ENCODE peak calls at places on chromosomes 11 and 22, in ten cellular contexts. One of them, this sample, is unnamed.
A peak's percentile ranks its signal among the peaks of the same experiment; 100 is the strongest.

GRCh38 chr11:66417000-66417399 is 3.8 kb upstream of the NPAS4 start:
- DNase-seq in GM23248: no peak
- DNase-seq in brain microvascular endothelial cell: no peak
- DNase-seq in CD4-positive, alpha-beta memory T cell: no peak
- DNase-seq in aorta: no peak
- DNase-seq in suprapubic skin: no peak
- DNase-seq in left lung: no peak
- DNase-seq in lower lobe of right lung: no peak
- DNase-seq in H7: no peak
- DNase-seq in right lobe of liver: no peak
- DNase-seq in this sample: no peak

GRCh38 chr11:75195164-75195962 is 44.5 kb downstream of the SLCO2B1 start:
- DNase-seq in GM23248: no peak
- DNase-seq in brain microvascular endothelial cell: no peak
- DNase-seq in CD4-positive, alpha-beta memory T cell: no peak
- DNase-seq in aorta: peak; percentile 81
- DNase-seq in suprapubic skin: no peak
- DNase-seq in left lung: peak; percentile 78
- DNase-seq in lower lobe of right lung: peak; percentile 84
- DNase-seq in H7: no peak
- DNase-seq in right lobe of liver: peak; percentile 91
- DNase-seq in this sample: no peak

GRCh38 chr11:57324154-57324885 is 432 bp downstream of the TNKS1BP1 start:
- DNase-seq in GM23248: peak; percentile 73
- DNase-seq in brain microvascular endothelial cell: peak; percentile 34
- DNase-seq in CD4-positive, alpha-beta memory T cell: no peak
- DNase-seq in aorta: peak; percentile 82
- DNase-seq in suprapubic skin: peak; percentile 83
- DNase-seq in left lung: peak; percentile 84
- DNase-seq in lower lobe of right lung: peak; percentile 68
- DNase-seq in H7: peak; percentile 99
- DNase-seq in right lobe of liver: no peak
- DNase-seq in this sample: peak; percentile 57

GRCh38 chr22:29478326-29479276 is 1.4 kb upstream of the NEFH start:
- DNase-seq in GM23248: peak; percentile 51
- DNase-seq in brain microvascular endothelial cell: no peak
- DNase-seq in CD4-positive, alpha-beta memory T cell: no peak
- DNase-seq in aorta: no peak
- DNase-seq in suprapubic skin: no peak
- DNase-seq in left lung: no peak
- DNase-seq in lower lobe of right lung: no peak
- DNase-seq in H7: peak; percentile 86
- DNase-seq in right lobe of liver: no peak
- DNase-seq in this sample: peak; percentile 62

GRCh38 chr11:114087028-114087427 is 27.5 kb downstream of the ZBTB16 start:
- DNase-seq in GM23248: no peak
- DNase-seq in brain microvascular endothelial cell: no peak
- DNase-seq in CD4-positive, alpha-beta memory T cell: no peak
- DNase-seq in aorta: no peak
- DNase-seq in suprapubic skin: no peak
- DNase-seq in left lung: no peak
- DNase-seq in lower lobe of right lung: no peak
- DNase-seq in H7: no peak
- DNase-seq in right lobe of liver: no peak
- DNase-seq in this sample: no peak

GRCh38 chr11:35111171-35112055 is 27.6 kb upstream of the CD44 start:
- DNase-seq in GM23248: peak; percentile 91
- DNase-seq in brain microvascular endothelial cell: peak; percentile 68
- DNase-seq in CD4-positive, alpha-beta memory T cell: peak; percentile 40
- DNase-seq in aorta: no peak
- DNase-seq in suprapubic skin: no peak
- DNase-seq in left lung: no peak
- DNase-seq in lower lobe of right lung: no peak
- DNase-seq in H7: no peak
- DNase-seq in right lobe of liver: no peak
- DNase-seq in this sample: no peak

GRCh38 chr11:33777906-33778305 is 3.6 kb upstream of the FBXO3 start:
- DNase-seq in GM23248: no peak
- DNase-seq in brain microvascular endothelial cell: no peak
- DNase-seq in CD4-positive, alpha-beta memory T cell: peak; percentile 74
- DNase-seq in aorta: no peak
- DNase-seq in suprapubic skin: no peak
- DNase-seq in left lung: no peak
- DNase-seq in lower lobe of right lung: no peak
- DNase-seq in H7: no peak
- DNase-seq in right lobe of liver: no peak
- DNase-seq in this sample: no peak

GRCh38 chr11:124114942-124115781 is at the start of gene VWA5A:
- DNase-seq in GM23248: peak; percentile 91
- DNase-seq in brain microvascular endothelial cell: peak; percentile 89
- DNase-seq in CD4-positive, alpha-beta memory T cell: peak; percentile 71
- DNase-seq in aorta: peak; percentile 89
- DNase-seq in suprapubic skin: peak; percentile 83
- DNase-seq in left lung: peak; percentile 88
- DNase-seq in lower lobe of right lung: peak; percentile 80
- DNase-seq in H7: peak; percentile 72
- DNase-seq in right lobe of liver: peak; percentile 80
- DNase-seq in this sample: peak; percentile 94

GRCh38 chr11:69931060-69931910 is 112.1 kb upstream of the FGF3 start:
- DNase-seq in GM23248: no peak
- DNase-seq in brain microvascular endothelial cell: no peak
- DNase-seq in CD4-positive, alpha-beta memory T cell: no peak
- DNase-seq in aorta: peak; percentile 43
- DNase-seq in suprapubic skin: peak; percentile 30
- DNase-seq in left lung: peak; percentile 33
- DNase-seq in lower lobe of right lung: peak; percentile 17
- DNase-seq in H7: no peak
- DNase-seq in right lobe of liver: peak; percentile 31
- DNase-seq in this sample: no peak

GRCh38 chr11:78605296-78605695 is 30.6 kb upstream of the NARS2 start:
- DNase-seq in GM23248: no peak
- DNase-seq in brain microvascular endothelial cell: no peak
- DNase-seq in CD4-positive, alpha-beta memory T cell: no peak
- DNase-seq in aorta: no peak
- DNase-seq in suprapubic skin: no peak
- DNase-seq in left lung: no peak
- DNase-seq in lower lobe of right lung: no peak
- DNase-seq in H7: no peak
- DNase-seq in right lobe of liver: no peak
- DNase-seq in this sample: no peak

GRCh38 chr11:26843539-26843938 is 121.7 kb upstream of the SLC5A12 start:
- DNase-seq in GM23248: no peak
- DNase-seq in brain microvascular endothelial cell: no peak
- DNase-seq in CD4-positive, alpha-beta memory T cell: no peak
- DNase-seq in aorta: no peak
- DNase-seq in suprapubic skin: no peak
- DNase-seq in left lung: no peak
- DNase-seq in lower lobe of right lung: no peak
- DNase-seq in H7: no peak
- DNase-seq in right lobe of liver: no peak
- DNase-seq in this sample: no peak

GRCh38 chr11:45143494-45143893 is 2.9 kb upstream of the PRDM11 start:
- DNase-seq in GM23248: no peak
- DNase-seq in brain microvascular endothelial cell: no peak
- DNase-seq in CD4-positive, alpha-beta memory T cell: no peak
- DNase-seq in aorta: no peak
- DNase-seq in suprapubic skin: no peak
- DNase-seq in left lung: no peak
- DNase-seq in lower lobe of right lung: no peak
- DNase-seq in H7: no peak
- DNase-seq in right lobe of liver: no peak
- DNase-seq in this sample: no peak

GRCh38 chr11:86292912-86293606 is 9.0 kb upstream of the HIKESHI start:
- DNase-seq in GM23248: no peak
- DNase-seq in brain microvascular endothelial cell: no peak
- DNase-seq in CD4-positive, alpha-beta memory T cell: peak; percentile 39
- DNase-seq in aorta: no peak
- DNase-seq in suprapubic skin: no peak
- DNase-seq in left lung: no peak
- DNase-seq in lower lobe of right lung: no peak
- DNase-seq in H7: no peak
- DNase-seq in right lobe of liver: no peak
- DNase-seq in this sample: no peak

GRCh38 chr11:134416726-134417125 is 4.7 kb upstream of the B3GAT1 start:
- DNase-seq in GM23248: no peak
- DNase-seq in brain microvascular endothelial cell: no peak
- DNase-seq in CD4-positive, alpha-beta memory T cell: no peak
- DNase-seq in aorta: peak; percentile 52
- DNase-seq in suprapubic skin: no peak
- DNase-seq in left lung: no peak
- DNase-seq in lower lobe of right lung: no peak
- DNase-seq in H7: peak; percentile 8
- DNase-seq in right lobe of liver: no peak
- DNase-seq in this sample: no peak

GRCh38 chr11:134413334-134414035 is 1.4 kb upstream of the B3GAT1 start:
- DNase-seq in GM23248: no peak
- DNase-seq in brain microvascular endothelial cell: no peak
- DNase-seq in CD4-positive, alpha-beta memory T cell: no peak
- DNase-seq in aorta: peak; percentile 20
- DNase-seq in suprapubic skin: no peak
- DNase-seq in left lung: no peak
- DNase-seq in lower lobe of right lung: no peak
- DNase-seq in H7: peak; percentile 79
- DNase-seq in right lobe of liver: no peak
- DNase-seq in this sample: no peak

GRCh38 chr11:134414036-134414731 is 2.1 kb upstream of the B3GAT1 start:
- DNase-seq in GM23248: no peak
- DNase-seq in brain microvascular endothelial cell: no peak
- DNase-seq in CD4-positive, alpha-beta memory T cell: no peak
- DNase-seq in aorta: peak; percentile 17
- DNase-seq in suprapubic skin: no peak
- DNase-seq in left lung: no peak
- DNase-seq in lower lobe of right lung: no peak
- DNase-seq in H7: no peak
- DNase-seq in right lobe of liver: no peak
- DNase-seq in this sample: no peak

GRCh38 chr11:134412508-134413333 is 679 bp upstream of the B3GAT1 start:
- DNase-seq in GM23248: peak; percentile 11
- DNase-seq in brain microvascular endothelial cell: no peak
- DNase-seq in CD4-positive, alpha-beta memory T cell: no peak
- DNase-seq in aorta: peak; percentile 75
- DNase-seq in suprapubic skin: no peak
- DNase-seq in left lung: no peak
- DNase-seq in lower lobe of right lung: no peak
- DNase-seq in H7: peak; percentile 91
- DNase-seq in right lobe of liver: no peak
- DNase-seq in this sample: peak; percentile 35

GRCh38 chr11:134414772-134415765 is 3.0 kb upstream of the B3GAT1 start:
- DNase-seq in GM23248: no peak
- DNase-seq in brain microvascular endothelial cell: no peak
- DNase-seq in CD4-positive, alpha-beta memory T cell: no peak
- DNase-seq in aorta: peak; percentile 36
- DNase-seq in suprapubic skin: no peak
- DNase-seq in left lung: no peak
- DNase-seq in lower lobe of right lung: no peak
- DNase-seq in H7: peak; percentile 49
- DNase-seq in right lobe of liver: no peak
- DNase-seq in this sample: no peak
- H3K27me3 ChIP-seq in GM23248: peaks cover 39% of the 10 kb centered on the region
- H3K27me3 ChIP-seq in brain microvascular endothelial cell: peaks cover 35% of the 10 kb centered on the region
- H3K27me3 ChIP-seq in CD4-positive, alpha-beta memory T cell: peaks cover 8% of the 10 kb centered on the region
- H3K27me3 ChIP-seq in aorta: no peaks in the 10 kb centered on the region
- H3K27me3 ChIP-seq in suprapubic skin: peaks cover 78% of the 10 kb centered on the region
- H3K27me3 ChIP-seq in left lung: peaks cover 28% of the 10 kb centered on the region
- H3K27me3 ChIP-seq in lower lobe of right lung: peaks cover 68% of the 10 kb centered on the region
- H3K27me3 ChIP-seq in H7: peaks cover 25% of the 10 kb centered on the region
- H3K27me3 ChIP-seq in right lobe of liver: no peaks in the 10 kb centered on the region
- H3K27me3 ChIP-seq in this sample: peaks cover 63% of the 10 kb centered on the region

GRCh38 chr22:42340150-42340549 is 69.7 kb upstream of the TCF20 start:
- DNase-seq in GM23248: no peak
- DNase-seq in brain microvascular endothelial cell: no peak
- DNase-seq in CD4-positive, alpha-beta memory T cell: no peak
- DNase-seq in aorta: no peak
- DNase-seq in suprapubic skin: no peak
- DNase-seq in left lung: no peak
- DNase-seq in lower lobe of right lung: no peak
- DNase-seq in H7: no peak
- DNase-seq in right lobe of liver: no peak
- DNase-seq in this sample: no peak

GRCh38 chr22:42342426-42343135 is 72.1 kb upstream of the TCF20 start:
- DNase-seq in GM23248: no peak
- DNase-seq in brain microvascular endothelial cell: no peak
- DNase-seq in CD4-positive, alpha-beta memory T cell: no peak
- DNase-seq in aorta: no peak
- DNase-seq in suprapubic skin: no peak
- DNase-seq in left lung: no peak
- DNase-seq in lower lobe of right lung: no peak
- DNase-seq in H7: no peak
- DNase-seq in right lobe of liver: no peak
- DNase-seq in this sample: no peak

GRCh38 chr22:42343136-42343484 is 72.7 kb upstream of the TCF20 start:
- DNase-seq in GM23248: no peak
- DNase-seq in brain microvascular endothelial cell: no peak
- DNase-seq in CD4-positive, alpha-beta memory T cell: no peak
- DNase-seq in aorta: no peak
- DNase-seq in suprapubic skin: no peak
- DNase-seq in left lung: peak; percentile 54
- DNase-seq in lower lobe of right lung: no peak
- DNase-seq in H7: no peak
- DNase-seq in right lobe of liver: no peak
- DNase-seq in this sample: peak; percentile 49

GRCh38 chr22:42341779-42342178 is 71.3 kb upstream of the TCF20 start:
- DNase-seq in GM23248: no peak
- DNase-seq in brain microvascular endothelial cell: no peak
- DNase-seq in CD4-positive, alpha-beta memory T cell: no peak
- DNase-seq in aorta: no peak
- DNase-seq in suprapubic skin: no peak
- DNase-seq in left lung: no peak
- DNase-seq in lower lobe of right lung: no peak
- DNase-seq in H7: peak; percentile 55
- DNase-seq in right lobe of liver: no peak
- DNase-seq in this sample: no peak

GRCh38 chr22:42340695-42341383 is 70.4 kb upstream of the TCF20 start:
- DNase-seq in GM23248: no peak
- DNase-seq in brain microvascular endothelial cell: no peak
- DNase-seq in CD4-positive, alpha-beta memory T cell: no peak
- DNase-seq in aorta: no peak
- DNase-seq in suprapubic skin: no peak
- DNase-seq in left lung: peak; percentile 60
- DNase-seq in lower lobe of right lung: no peak
- DNase-seq in H7: peak; percentile 86
- DNase-seq in right lobe of liver: no peak
- DNase-seq in this sample: no peak
- H3K27me3 ChIP-seq in GM23248: no peaks in the 10 kb centered on the region
- H3K27me3 ChIP-seq in brain microvascular endothelial cell: peaks cover 6% of the 10 kb centered on the region
- H3K27me3 ChIP-seq in CD4-positive, alpha-beta memory T cell: no peaks in the 10 kb centered on the region
- H3K27me3 ChIP-seq in aorta: no peaks in the 10 kb centered on the region
- H3K27me3 ChIP-seq in suprapubic skin: no peaks in the 10 kb centered on the region
- H3K27me3 ChIP-seq in left lung: no peaks in the 10 kb centered on the region
- H3K27me3 ChIP-seq in lower lobe of right lung: peaks cover 37% of the 10 kb centered on the region
- H3K27me3 ChIP-seq in H7: peaks cover 3% of the 10 kb centered on the region
- H3K27me3 ChIP-seq in right lobe of liver: no peaks in the 10 kb centered on the region
- H3K27me3 ChIP-seq in this sample: no peaks in the 10 kb centered on the region

GRCh38 chr11:133956650-133957633 is at the start of gene IGSF9B:
- DNase-seq in GM23248: peak; percentile 83
- DNase-seq in brain microvascular endothelial cell: peak; percentile 30
- DNase-seq in CD4-positive, alpha-beta memory T cell: peak; percentile 89
- DNase-seq in aorta: peak; percentile 95
- DNase-seq in suprapubic skin: peak; percentile 81
- DNase-seq in left lung: peak; percentile 90
- DNase-seq in lower lobe of right lung: peak; percentile 87
- DNase-seq in H7: peak; percentile 100
- DNase-seq in right lobe of liver: peak; percentile 87
- DNase-seq in this sample: peak; percentile 88
- H3K27me3 ChIP-seq in GM23248: peaks cover 40% of the 10 kb centered on the region
- H3K27me3 ChIP-seq in brain microvascular endothelial cell: peaks cover 59% of the 10 kb centered on the region
- H3K27me3 ChIP-seq in CD4-positive, alpha-beta memory T cell: peaks cover 5% of the 10 kb centered on the region
- H3K27me3 ChIP-seq in aorta: no peaks in the 10 kb centered on the region
- H3K27me3 ChIP-seq in suprapubic skin: peaks cover 47% of the 10 kb centered on the region
- H3K27me3 ChIP-seq in left lung: peaks cover 21% of the 10 kb centered on the region
- H3K27me3 ChIP-seq in lower lobe of right lung: peaks cover 39% of the 10 kb centered on the region
- H3K27me3 ChIP-seq in H7: peaks cover 27% of the 10 kb centered on the region
- H3K27me3 ChIP-seq in right lobe of liver: peaks cover 10% of the 10 kb centered on the region
- H3K27me3 ChIP-seq in this sample: peaks cover 37% of the 10 kb centered on the region

GRCh38 chr11:64000740-64001514 is 14.7 kb downstream of the OTUB1 start:
- DNase-seq in GM23248: peak; percentile 16
- DNase-seq in brain microvascular endothelial cell: no peak
- DNase-seq in CD4-positive, alpha-beta memory T cell: no peak
- DNase-seq in aorta: no peak
- DNase-seq in suprapubic skin: no peak
- DNase-seq in left lung: no peak
- DNase-seq in lower lobe of right lung: peak; percentile 47
- DNase-seq in H7: peak; percentile 80
- DNase-seq in right lobe of liver: no peak
- DNase-seq in this sample: no peak
- H3K27me3 ChIP-seq in GM23248: no peaks in the 10 kb centered on the region
- H3K27me3 ChIP-seq in brain microvascular endothelial cell: no peaks in the 10 kb centered on the region
- H3K27me3 ChIP-seq in CD4-positive, alpha-beta memory T cell: no peaks in the 10 kb centered on the region
- H3K27me3 ChIP-seq in aorta: no peaks in the 10 kb centered on the region
- H3K27me3 ChIP-seq in suprapubic skin: no peaks in the 10 kb centered on the region
- H3K27me3 ChIP-seq in left lung: no peaks in the 10 kb centered on the region
- H3K27me3 ChIP-seq in lower lobe of right lung: peaks cover 9% of the 10 kb centered on the region
- H3K27me3 ChIP-seq in H7: peaks cover 6% of the 10 kb centered on the region
- H3K27me3 ChIP-seq in right lobe of liver: no peaks in the 10 kb centered on the region
- H3K27me3 ChIP-seq in this sample: no peaks in the 10 kb centered on the region